ENCODE peak calls at places on chromosome 15, in ten cellular contexts. A is sciatic nerve; K is fibroblast of mammary gland; D is ELR; V is amygdala; H is left cardiac atrium; J is SK-N-DZ; Z is stimulated activated CD4-positive, alpha-beta T cell treated with anti-CD3 and anti-CD28 coated beads, Interleukin-2, amount 100 ng/mL, for 24 hours; N is EH; C is NCI-H1930. G is an unnamed sample.

GRCh38 chr15:36831125-36831914 is 251.9 kb downstream of the CDIN1 start:
- DNase-seq in A (no peak), K (peak), D (peak), V (no peak), H (no peak), J (no peak), Z (no peak), N (peak), C (no peak), G (peak)

GRCh38 chr15:70308011-70308761 is 210.5 kb upstream of the TLE3 start:
- DNase-seq in A (no peak), K (no peak), D (no peak), V (no peak), H (no peak), J (no peak), Z (no peak), N (no peak), C (no peak), G (no peak)

GRCh38 chr15:34721802-34722795 is 32.7 kb downstream of the GJD2 start:
- DNase-seq in A (peak), K (peak), D (peak), V (peak), H (peak), J (peak), Z (no peak), N (peak), C (no peak), G (peak)

GRCh38 chr15:25385986-25386385 is 52.8 kb downstream of the UBE3A start:
- DNase-seq in A (no peak), K (no peak), D (no peak), V (no peak), H (no peak), J (no peak), Z (no peak), N (no peak), C (no peak), G (no peak)

GRCh38 chr15:57227899-57228298 is 148.4 kb upstream of the CGNL1 start:
- DNase-seq in A (no peak), K (peak), D (no peak), V (no peak), H (no peak), J (peak), Z (no peak), N (peak), C (no peak), G (no peak)

GRCh38 chr15:94674251-94674650 is 442.9 kb downstream of the MCTP2 start:
- DNase-seq in A (peak), K (peak), D (no peak), V (no peak), H (no peak), J (peak), Z (no peak), N (peak), C (no peak), G (no peak)

GRCh38 chr15:64151727-64152506 is at the start of gene SNX22:
- DNase-seq in A (peak), K (no peak), D (peak), V (no peak), H (no peak), J (no peak), Z (no peak), N (no peak), C (no peak), G (peak)

GRCh38 chr15:77717592-77717991 is 84.9 kb upstream of the LINGO1 start:
- DNase-seq in A (no peak), K (no peak), D (no peak), V (no peak), H (no peak), J (no peak), Z (no peak), N (no peak), C (no peak), G (no peak)

GRCh38 chr15:69170597-69170996 is 10.2 kb downstream of the GLCE start:
- DNase-seq in A (no peak), K (no peak), D (no peak), V (no peak), H (no peak), J (peak), Z (no peak), N (no peak), C (no peak), G (no peak)

GRCh38 chr15:80898040-80898439 is 91.6 kb downstream of the MESD start:
- DNase-seq in A (no peak), K (no peak), D (no peak), V (no peak), H (no peak), J (no peak), Z (no peak), N (no peak), C (no peak), G (no peak)

GRCh38 chr15:60798821-60799220 is 319.9 kb upstream of the ICE2 start:
- DNase-seq in A (no peak), K (peak), D (peak), V (no peak), H (no peak), J (no peak), Z (peak), N (peak), C (no peak), G (peak)

GRCh38 chr15:67781907-67782559 is 43.3 kb upstream of the SKOR1 start:
- DNase-seq in A (no peak), K (no peak), D (no peak), V (no peak), H (no peak), J (no peak), Z (no peak), N (no peak), C (peak), G (no peak)

GRCh38 chr15:55289011-55289572 is 521 bp downstream of the RAB27A start:
- DNase-seq in A (peak), K (peak), D (peak), V (no peak), H (peak), J (peak), Z (peak), N (peak), C (no peak), G (peak)